ENCODE peak calls at places on chromosomes 4 and X, in ten cellular contexts. K is IMR-90, J is PC-3, B is mammary epithelial cell, C is GM12878, Q is HepG2, A is fibroblast of lung, F is astrocyte, Z is SK-N-SH, H is K562. I is an unnamed sample.

GRCh38 chr4:15413010-15413622 is 14.7 kb upstream of the C1QTNF7 start:
- DNase-seq in A (peak), Q (no peak), K (no peak), H (no peak), C (no peak), Z (no peak), J (no peak), F (no peak), B (no peak), I (no peak)

GRCh38 chr4:5462254-5462835 is 246.0 kb downstream of the EVC2 start:
- DNase-seq in Q (no peak), J (no peak), A (no peak), F (no peak), H (no peak), B (no peak), K (no peak), Z (no peak), C (no peak), I (no peak)

GRCh38 chrX:1673337-1673736 is 58.5 kb downstream of the ASMT start:
- DNase-seq in C (no peak), Z (peak), H (peak), J (peak), F (no peak), Q (peak), B (no peak), A (no peak), K (no peak), I (peak)

GRCh38 chrX:19739683-19740082 is 147.7 kb downstream of the SH3KBP1 start:
- DNase-seq in B (peak), F (peak), J (peak), H (peak), C (no peak), Q (peak), A (peak), Z (peak), K (peak), I (peak)

GRCh38 chr4:166594326-166594946 is 639.9 kb downstream of the SPOCK3 start:
- DNase-seq in F (peak), A (peak), Q (peak), Z (peak), J (peak), B (peak), C (peak), H (no peak), K (no peak), I (peak)

GRCh38 chr4:3246458-3247398 is 2.2 kb upstream of the MSANTD1 start:
- DNase-seq in B (no peak), Q (no peak), H (no peak), J (no peak), K (no peak), C (no peak), Z (no peak), A (no peak), F (no peak), I (peak)

GRCh38 chrX:44267116-44267515 is 76.4 kb downstream of the EFHC2 start:
- DNase-seq in A (no peak), H (no peak), C (no peak), Q (no peak), J (peak), Z (no peak), K (no peak), B (no peak), F (peak), I (no peak)

GRCh38 chr4:189096717-189097116 is 844.0 kb upstream of the FRG1 start:
- DNase-seq in Q (no peak), H (peak), F (no peak), B (no peak), J (no peak), Z (peak), A (no peak), C (no peak), K (no peak), I (no peak)

GRCh38 chr4:85741921-85742591 is 267.1 kb downstream of the ARHGAP24 start:
- DNase-seq in F (no peak), Z (peak), A (no peak), J (no peak), C (no peak), K (no peak), Q (no peak), B (no peak), H (no peak), I (peak)

GRCh38 chr4:70236125-70236524 is 6.3 kb upstream of the CSN3 start:
- DNase-seq in K (peak), Q (no peak), F (no peak), Z (no peak), C (no peak), H (no peak), A (peak), B (no peak), J (no peak), I (no peak)

GRCh38 chr4:785332-786073 is 40.4 kb downstream of the CPLX1 start:
- DNase-seq in J (no peak), Z (no peak), H (no peak), B (no peak), A (no peak), F (no peak), Q (no peak), K (no peak), C (no peak), I (peak)

GRCh38 chr4:125434136-125434535 is 119.4 kb downstream of the FAT4 start:
- DNase-seq in C (no peak), A (peak), J (no peak), H (no peak), F (peak), Z (no peak), K (peak), Q (no peak), B (no peak), I (no peak)

GRCh38 chr4:126731062-126731461 is 901.7 kb upstream of the INTU start:
- DNase-seq in Z (no peak), C (no peak), F (no peak), Q (no peak), K (no peak), H (no peak), B (no peak), J (no peak), A (no peak), I (peak)

GRCh38 chrX:49058794-49059193 is at the start of gene CCDC120:
- DNase-seq in H (no peak), F (no peak), A (no peak), C (no peak), K (no peak), Z (no peak), B (peak), Q (no peak), J (peak), I (peak)

GRCh38 chr4:83556006-83556712 is 20.3 kb downstream of the GPAT3 start:
- DNase-seq in K (no peak), Z (no peak), B (no peak), C (no peak), F (peak), Q (no peak), H (no peak), A (no peak), J (no peak), I (no peak)

GRCh38 chr4:85491527-85491926 is 16.6 kb downstream of the ARHGAP24 start:
- DNase-seq in H (no peak), F (no peak), A (no peak), Z (no peak), C (no peak), B (no peak), Q (no peak), K (no peak), J (no peak), I (no peak)

GRCh38 chr4:82891728-82892466 is 944 bp upstream of the SEC31A start:
- DNase-seq in F (no peak), K (peak), A (no peak), Q (no peak), B (no peak), C (no peak), H (no peak), Z (no peak), J (no peak), I (no peak)

GRCh38 chrX:13875572-13875971 is 58.7 kb upstream of the GPM6B start:
- DNase-seq in K (no peak), F (no peak), C (no peak), Z (no peak), B (no peak), Q (no peak), A (no peak), J (no peak), H (no peak), I (no peak)

GRCh38 chrX:39645059-39645895 is 452.5 kb downstream of the BCOR start:
- DNase-seq in B (peak), C (no peak), H (peak), Q (no peak), J (peak), F (peak), K (peak), A (peak), Z (no peak), I (peak)

GRCh38 chrX:7787714-7788113 is 55.3 kb upstream of the VCX start:
- DNase-seq in K (no peak), H (no peak), F (no peak), C (no peak), A (no peak), B (no peak), Z (no peak), J (no peak), Q (no peak), I (no peak)

GRCh38 chr4:47562297-47562696 is 77.2 kb downstream of the ATP10D start:
- DNase-seq in Z (no peak), H (no peak), K (no peak), A (no peak), C (no peak), Q (no peak), B (no peak), J (no peak), F (peak), I (no peak)

GRCh38 chr4:185987976-185988627 is 80.9 kb upstream of the TLR3 start:
- DNase-seq in H (no peak), C (no peak), B (no peak), J (no peak), A (no peak), K (no peak), Q (no peak), F (peak), Z (no peak), I (peak)

GRCh38 chrX:13272426-13272825 is 47.4 kb downstream of the ATXN3L start:
- DNase-seq in A (no peak), B (no peak), Q (no peak), J (no peak), Z (no peak), F (no peak), H (no peak), K (no peak), C (no peak), I (no peak)

GRCh38 chrX:153670748-153671588 is 2.6 kb downstream of the PNCK start:
- DNase-seq in Q (no peak), H (no peak), C (no peak), K (no peak), J (no peak), F (no peak), B (no peak), Z (no peak), A (no peak), I (peak)

GRCh38 chr4:51853027-51853682 is 10.2 kb downstream of the DCUN1D4 start:
- DNase-seq in Z (no peak), C (no peak), Q (peak), F (peak), K (peak), J (no peak), A (no peak), H (no peak), B (no peak), I (no peak)

GRCh38 chr4:8675906-8676305 is 83.3 kb downstream of the CPZ start:
- DNase-seq in F (no peak), Z (no peak), J (no peak), C (no peak), K (no peak), A (no peak), Q (no peak), H (no peak), B (no peak), I (no peak)
- TF ChIP-seq CTCF in F (no peak), Z (no peak), J (no peak), C (no peak), K (no peak), A (no peak), Q (no peak), H (no peak), B (no peak), I (no peak)

DNA sequence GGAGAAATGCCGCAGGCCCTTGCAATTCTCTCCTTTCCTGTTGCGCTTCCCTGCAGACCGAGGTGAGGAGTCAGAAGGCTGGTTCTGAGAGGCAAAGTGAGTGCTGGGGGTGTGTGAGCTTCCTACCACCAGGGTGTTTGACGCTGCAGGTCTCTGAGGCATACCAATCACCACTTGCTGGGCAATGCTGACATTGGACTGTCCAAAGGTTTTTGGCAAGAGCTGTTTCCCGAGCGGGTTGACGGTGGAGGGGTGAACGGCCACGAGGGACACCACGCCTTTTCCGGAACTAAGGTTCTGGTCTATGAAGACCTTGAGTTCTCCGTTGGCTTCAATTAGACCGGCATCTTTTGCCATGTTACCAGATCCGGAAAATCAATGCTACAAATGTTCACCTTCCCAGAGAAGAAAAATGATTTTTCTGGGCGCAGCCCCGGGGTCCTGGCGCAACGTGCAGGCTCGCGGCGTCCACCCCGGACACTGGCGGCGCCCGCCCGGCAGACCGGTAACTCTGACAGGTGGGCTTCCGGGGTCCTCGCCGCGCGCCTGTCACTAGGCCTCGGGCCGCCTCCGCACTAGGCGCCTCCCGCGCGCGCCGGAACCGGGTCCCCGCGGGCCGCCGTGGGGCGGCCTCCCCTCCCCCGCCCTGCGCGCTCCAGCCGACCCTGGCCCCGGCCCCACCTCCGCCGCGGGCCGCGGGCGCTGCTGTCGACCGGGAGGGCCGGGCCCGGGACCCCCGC is 44.9 kb upstream of the FAM47C start:
- DNase-seq in Q (no peak), J (no peak), F (no peak), C (no peak), K (no peak), H (no peak), B (no peak), Z (no peak), A (no peak), I (peak)
- H2AFZ ChIP-seq in Q (no peak), J (no peak), F (no peak), C (no peak), K (no peak), H (no peak), B (no peak), Z (no peak), A (no peak), I (no peak)

GRCh38 chrX:132022863-132023116 is 312 bp upstream of the STK26 start:
- DNase-seq in J (no peak), K (no peak), B (no peak), C (no peak), H (no peak), Z (no peak), Q (no peak), A (no peak), F (no peak), I (no peak)
- H3K27ac ChIP-seq in J (peak), K (no peak), B (peak), C (peak), H (peak), Z (no peak), Q (peak), A (no peak), F (no peak), I (peak)

GRCh38 chrX:136708348-136708747 is 60.4 kb downstream of the CD40LG start:
- DNase-seq in F (no peak), H (peak), B (no peak), C (no peak), Q (no peak), K (peak), J (peak), Z (peak), A (no peak), I (peak)

GRCh38 chrX:136710324-136710951 is 62.5 kb downstream of the CD40LG start:
- DNase-seq in J (peak), F (no peak), C (no peak), K (peak), H (no peak), A (no peak), Z (no peak), B (peak), Q (no peak), I (peak)

GRCh38 chrX:136712631-136713030 is 64.7 kb downstream of the CD40LG start:
- DNase-seq in J (no peak), C (no peak), H (no peak), B (no peak), F (no peak), Z (no peak), K (no peak), Q (no peak), A (no peak), I (no peak)

GRCh38 chrX:136714626-136715599 is 65.8 kb downstream of the ARHGEF6 start:
- DNase-seq in Z (no peak), Q (no peak), K (no peak), C (no peak), J (no peak), H (no peak), B (no peak), F (no peak), A (no peak), I (no peak)

GRCh38 chrX:136711147-136711546 is 63.2 kb downstream of the CD40LG start:
- DNase-seq in Z (peak), A (peak), Q (no peak), K (peak), F (no peak), H (no peak), C (no peak), B (peak), J (peak), I (no peak)
- TF ChIP-seq CTCF in Z (peak), A (peak), Q (peak), K (peak), F (peak), H (peak), C (peak), B (peak), J (peak), I (peak)

DNA sequence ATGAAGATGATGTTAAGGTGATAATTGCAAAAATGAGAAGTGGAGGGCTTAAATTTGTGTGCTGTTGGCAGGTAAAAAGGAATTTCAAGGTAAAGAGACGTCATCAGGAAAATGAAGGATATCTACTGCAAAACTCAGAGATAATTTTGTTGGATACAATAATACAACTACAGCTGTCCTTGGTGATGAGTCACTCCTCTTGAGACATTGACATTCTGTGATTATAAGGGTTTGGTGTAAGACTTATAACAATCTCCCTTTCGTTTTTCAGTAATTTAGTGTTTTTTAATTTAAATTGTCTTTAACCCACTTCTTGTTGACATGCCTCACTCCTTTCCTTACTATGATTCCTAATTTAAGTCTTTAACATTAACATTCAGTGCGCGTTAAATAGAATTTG is 1074.1 kb upstream of the SLIT2 start:
- DNase-seq in F (peak), J (peak), Q (no peak), C (no peak), H (no peak), K (peak), B (no peak), Z (no peak), A (peak), I (no peak)
- H2AFZ ChIP-seq in F (no peak), J (no peak), Q (no peak), C (no peak), H (no peak), K (no peak), B (no peak), Z (no peak), A (no peak), I (no peak)

GRCh38 chr4:55553442-55553841 is 6.7 kb upstream of the CLOCK start:
- DNase-seq in Z (no peak), K (no peak), H (no peak), Q (peak), B (peak), F (peak), C (no peak), J (no peak), A (peak), I (peak)
- H3K27ac ChIP-seq in Z (no peak), K (no peak), H (no peak), Q (no peak), B (no peak), F (no peak), C (no peak), J (no peak), A (peak), I (peak)

GRCh38 chr4:76246025-76246424 is 5.5 kb upstream of the FAM47E start:
- DNase-seq in Z (no peak), Q (no peak), A (no peak), K (no peak), F (no peak), J (no peak), B (no peak), C (no peak), H (no peak), I (no peak)
- TF ChIP-seq CTCF in Z (no peak), Q (peak), A (no peak), K (no peak), F (no peak), J (no peak), B (peak), C (peak), H (no peak), I (no peak)